ENCODE peak calls at places on chromosomes 5 and 9, in five cellular contexts. S, H, K, I and V are unnamed samples.

GRCh38 chr5:134140530-134141201 is 26.2 kb downstream of the TCF7 start:
- DNase-seq in I (peak), H (peak), S (no peak), K (peak), V (peak)

GRCh38 chr9:83714316-83714715 is 6.6 kb upstream of the UBQLN1 start:
- DNase-seq in K (no peak), H (no peak), S (no peak), I (no peak), V (peak)

GRCh38 chr5:175922192-175922885 is 45.8 kb downstream of the THOC3 start:
- DNase-seq in K (peak), H (no peak), S (peak), I (no peak), V (peak)

GRCh38 chr5:63877961-63878360 is 84.3 kb downstream of the HTR1A start:
- DNase-seq in H (no peak), S (no peak), I (no peak), K (no peak), V (no peak)

GRCh38 chr5:42520957-42521356 is 97.7 kb downstream of the GHR start:
- DNase-seq in I (no peak), H (no peak), K (no peak), S (no peak), V (no peak)

GRCh38 chr9:130043654-130044623 is 950 bp upstream of the FNBP1 start:
- DNase-seq in H (no peak), I (peak), K (peak), S (no peak), V (peak)

GRCh38 chr9:101443358-101443757 is 7.8 kb upstream of the ALDOB start:
- DNase-seq in I (peak), H (no peak), K (no peak), S (no peak), V (no peak)

GRCh38 chr5:5316333-5316732 is 106.1 kb upstream of the ICE1 start:
- DNase-seq in K (no peak), H (no peak), I (no peak), S (no peak), V (peak)

GRCh38 chr9:33466565-33467495 is 6.9 kb downstream of the NOL6 start:
- DNase-seq in K (peak), H (peak), S (no peak), I (peak), V (peak)

GRCh38 chr5:74598731-74599624 is 41.5 kb downstream of the ENC1 start:
- DNase-seq in K (no peak), I (no peak), S (no peak), H (no peak), V (peak)

GRCh38 chr5:76271836-76272235 is 131.2 kb upstream of the IQGAP2 start:
- DNase-seq in H (no peak), I (no peak), S (no peak), K (peak), V (no peak)

GRCh38 chr5:58925627-58926545 is 343.0 kb downstream of the RAB3C start:
- DNase-seq in H (no peak), K (no peak), S (no peak), I (no peak), V (peak)

GRCh38 chr5:74954919-74955318 is 88.7 kb upstream of the FAM169A start:
- DNase-seq in K (no peak), I (no peak), S (no peak), H (no peak), V (peak)

GRCh38 chr5:157718529-157718928 is 12.7 kb upstream of the THG1L start:
- DNase-seq in K (peak), I (no peak), S (peak), H (no peak), V (peak)

GRCh38 chr5:33936381-33937016 is at the start of gene RXFP3:
- DNase-seq in S (no peak), K (no peak), I (no peak), H (no peak), V (peak)

GRCh38 chr5:68226564-68227073 is 11.1 kb downstream of the PIK3R1 start:
- DNase-seq in I (no peak), H (no peak), S (no peak), K (no peak), V (no peak)

GRCh38 chr9:87309236-87309635 is 188.4 kb upstream of the DAPK1 start:
- DNase-seq in K (no peak), I (no peak), S (no peak), H (no peak), V (peak)

GRCh38 chr9:18238752-18239151 is 235.2 kb upstream of the ADAMTSL1 start:
- DNase-seq in K (no peak), H (no peak), I (no peak), S (no peak), V (peak)

GRCh38 chr9:109453210-109453842 is 44.8 kb downstream of the PTPN3 start:
- DNase-seq in K (peak), I (no peak), H (no peak), S (no peak), V (peak)

GRCh38 chr9:129776566-129776937 is 23.7 kb upstream of the PTGES start:
- DNase-seq in I (no peak), K (no peak), H (no peak), S (no peak), V (peak)

GRCh38 chr5:91840412-91840811 is 457.3 kb upstream of the ARRDC3 start:
- DNase-seq in I (no peak), K (no peak), S (no peak), H (no peak), V (no peak)

GRCh38 chr9:117546894-117547293 is 132.0 kb upstream of the ASTN2 start:
- DNase-seq in K (no peak), S (no peak), H (no peak), I (no peak), V (no peak)

GRCh38 chr5:36688722-36689121 is 82.3 kb downstream of the SLC1A3 start:
- DNase-seq in H (no peak), K (no peak), S (no peak), I (no peak), V (peak)

GRCh38 chr5:99102073-99102697 is 173.4 kb upstream of the CHD1 start:
- DNase-seq in I (no peak), H (no peak), K (no peak), S (no peak), V (no peak)

GRCh38 chr5:163496286-163496685 is 9.1 kb upstream of the MAT2B start:
- DNase-seq in H (no peak), S (no peak), K (no peak), I (no peak), V (no peak)

GRCh38 chr9:116152390-116152789 is 1.2 kb upstream of the PAPPA start:
- DNase-seq in K (no peak), H (no peak), I (no peak), S (no peak), V (peak)

GRCh38 chr5:115068239-115069086 is 101.2 kb downstream of the TRIM36 start:
- DNase-seq in H (peak), K (no peak), S (no peak), I (no peak), V (peak)

GRCh38 chr9:129026442-129027223 is 1.5 kb downstream of the SH3GLB2 start:
- DNase-seq in S (no peak), K (peak), H (no peak), I (no peak), V (peak)

GRCh38 chr5:73280821-73281746 is 108.1 kb downstream of the TMEM174 start:
- DNase-seq in I (no peak), H (no peak), S (no peak), K (no peak), V (peak)

GRCh38 chr5:11890777-11891176 is 13.5 kb downstream of the CTNND2 start:
- DNase-seq in H (no peak), S (no peak), K (peak), I (no peak), V (no peak)

GRCh38 chr5:36177154-36177553 is 25.2 kb downstream of the SKP2 start:
- DNase-seq in S (no peak), I (no peak), K (no peak), H (no peak), V (no peak)